ENCODE peak calls at places on chromosomes 1 and 21, in four cellular contexts. U, F, G and O are unnamed samples. For H3K4me1 and H3K9me3, the result is how much of the 10 kb centered on the place peaks cover.

GRCh38 chr1:62294211-62294610 is 25.0 kb downstream of the KANK4 start:
- DNase-seq in U (no peak), F (no peak), G (no peak), O (no peak)

GRCh38 chr1:6028042-6028895 is 17.4 kb upstream of the KCNAB2 start:
- DNase-seq in U (no peak), F (no peak), G (peak), O (peak)

GRCh38 chr1:28898267-28898955 is 16.0 kb upstream of the EPB41 start:
- DNase-seq in U (peak), F (no peak), G (no peak), O (no peak)

GRCh38 chr21:45554477-45555175 is 12.4 kb upstream of the SLC19A1 start:
- DNase-seq in U (peak), F (peak), G (no peak), O (peak)

GRCh38 chr1:18569251-18569650 is 61.4 kb upstream of the PAX7 start:
- DNase-seq in U (no peak), F (no peak), G (no peak), O (no peak)

GRCh38 chr1:245444181-245444580 is 289.4 kb downstream of the KIF26B start:
- DNase-seq in U (no peak), F (no peak), G (no peak), O (no peak)

GRCh38 chr1:50278961-50279360 is 144.3 kb downstream of the DMRTA2 start:
- DNase-seq in U (no peak), F (no peak), G (no peak), O (no peak)

GRCh38 chr1:1240822-1241587 is 5.5 kb downstream of the C1QTNF12 start:
- DNase-seq in U (no peak), F (no peak), G (no peak), O (no peak)

GRCh38 chr1:27026621-27027574 is 14.2 kb upstream of the TENT5B start:
- DNase-seq in U (no peak), F (no peak), G (peak), O (peak)

GRCh38 chr1:195939844-195940243 is 668.4 kb downstream of the KCNT2 start:
- DNase-seq in U (no peak), F (no peak), G (no peak), O (no peak)

GRCh38 chr1:245437401-245437800 is 282.6 kb downstream of the KIF26B start:
- DNase-seq in U (no peak), F (no peak), G (no peak), O (no peak)

GRCh38 chr1:229640455-229640854 is 14.4 kb downstream of the URB2 start:
- DNase-seq in U (no peak), F (no peak), G (no peak), O (no peak)

GRCh38 chr1:161484613-161485012 is 20.6 kb upstream of the FCGR2A start:
- DNase-seq in U (no peak), F (no peak), G (no peak), O (no peak)

GRCh38 chr1:225565845-225566244 is 87.1 kb downstream of the ENAH start:
- DNase-seq in U (no peak), F (no peak), G (no peak), O (peak)

GRCh38 chr1:201275266-201275666 is 8.0 kb upstream of the PKP1 start:
- DNase-seq in U (no peak), F (peak), G (no peak), O (peak)

GRCh38 chr21:42366292-42367010 is at the start of gene TFF1:
- DNase-seq in U (peak), F (no peak), G (no peak), O (no peak)

GRCh38 chr21:45266518-45267389 is 20.9 kb downstream of the POFUT2 start:
- DNase-seq in U (no peak), F (no peak), G (no peak), O (peak)

GRCh38 chr1:201311356-201312011 is 28.2 kb downstream of the PKP1 start:
- DNase-seq in U (no peak), F (no peak), G (no peak), O (no peak)

GRCh38 chr1:13469343-13469742 is 44.5 kb downstream of the LRRC38 start:
- DNase-seq in U (no peak), F (no peak), G (no peak), O (no peak)

GRCh38 chr1:2258996-2259395 is 30.9 kb downstream of the SKI start:
- DNase-seq in U (no peak), F (no peak), G (no peak), O (no peak)

GRCh38 chr21:35540950-35541632 is 492.0 kb upstream of the RUNX1 start:
- DNase-seq in U (no peak), F (no peak), G (no peak), O (no peak)

GRCh38 chr1:22189619-22190018 is 46.7 kb upstream of the WNT4 start:
- DNase-seq in U (no peak), F (no peak), G (no peak), O (no peak)

GRCh38 chr1:11069233-11069950 is 9.6 kb upstream of the SRM start:
- DNase-seq in U (no peak), F (no peak), G (no peak), O (peak)

GRCh38 chr1:108848802-108849201 is 8.1 kb downstream of the AKNAD1 start:
- DNase-seq in U (no peak), F (no peak), G (no peak), O (no peak)

GRCh38 chr1:36884029-36884701 is 150.2 kb downstream of the GRIK3 start:
- DNase-seq in U (no peak), F (no peak), G (no peak), O (peak)

GRCh38 chr21:31260790-31261189 is 83.3 kb downstream of the TIAM1 start:
- DNase-seq in U (no peak), F (no peak), G (no peak), O (no peak)

GRCh38 chr1:11262171-11263049 is at the start of gene MTOR:
- DNase-seq in U (peak), F (peak), G (peak), O (peak)

GRCh38 chr1:212313616-212314015 is 28.4 kb downstream of the PPP2R5A start:
- DNase-seq in U (no peak), F (no peak), G (no peak), O (no peak)

GRCh38 chr1:153248480-153248879 is 11.0 kb upstream of the LORICRIN start:
- DNase-seq in U (no peak), F (no peak), G (no peak), O (no peak)

GRCh38 chr1:33916786-33917185 is 52.9 kb downstream of the HMGB4 start:
- DNase-seq in U (no peak), F (no peak), G (no peak), O (no peak)

GRCh38 chr21:45386728-45387371 is 18.1 kb upstream of the COL18A1 start:
- DNase-seq in U (peak), F (peak), G (no peak), O (peak)

GRCh38 chr1:18651727-18652126 is 21.1 kb downstream of the PAX7 start:
- DNase-seq in U (no peak), F (no peak), G (no peak), O (no peak)

GRCh38 chr1:21586926-21587601 is 77.8 kb downstream of the ALPL start:
- DNase-seq in U (peak), F (peak), G (no peak), O (peak)

GRCh38 chr1:29083318-29084195 is 40.1 kb downstream of the TMEM200B start:
- DNase-seq in U (no peak), F (no peak), G (no peak), O (no peak)

GRCh38 chr1:10867138-10867721 is 70.8 kb upstream of the CASZ1 start:
- DNase-seq in U (peak), F (peak), G (no peak), O (peak)

GRCh38 chr1:199742547-199742946 is 285.0 kb upstream of the NR5A2 start:
- DNase-seq in U (no peak), F (no peak), G (no peak), O (no peak)

GRCh38 chr1:53500184-53501064 is 41.2 kb downstream of the DMRTB1 start:
- DNase-seq in U (no peak), F (no peak), G (no peak), O (no peak)

GRCh38 chr1:112396668-112397025 is 633 bp downstream of the CTTNBP2NL start:
- DNase-seq in U (no peak), F (no peak), G (no peak), O (no peak)

GRCh38 chr1:94532077-94532476 is 9.5 kb downstream of the F3 start:
- DNase-seq in U (no peak), F (no peak), G (no peak), O (no peak)

DNA sequence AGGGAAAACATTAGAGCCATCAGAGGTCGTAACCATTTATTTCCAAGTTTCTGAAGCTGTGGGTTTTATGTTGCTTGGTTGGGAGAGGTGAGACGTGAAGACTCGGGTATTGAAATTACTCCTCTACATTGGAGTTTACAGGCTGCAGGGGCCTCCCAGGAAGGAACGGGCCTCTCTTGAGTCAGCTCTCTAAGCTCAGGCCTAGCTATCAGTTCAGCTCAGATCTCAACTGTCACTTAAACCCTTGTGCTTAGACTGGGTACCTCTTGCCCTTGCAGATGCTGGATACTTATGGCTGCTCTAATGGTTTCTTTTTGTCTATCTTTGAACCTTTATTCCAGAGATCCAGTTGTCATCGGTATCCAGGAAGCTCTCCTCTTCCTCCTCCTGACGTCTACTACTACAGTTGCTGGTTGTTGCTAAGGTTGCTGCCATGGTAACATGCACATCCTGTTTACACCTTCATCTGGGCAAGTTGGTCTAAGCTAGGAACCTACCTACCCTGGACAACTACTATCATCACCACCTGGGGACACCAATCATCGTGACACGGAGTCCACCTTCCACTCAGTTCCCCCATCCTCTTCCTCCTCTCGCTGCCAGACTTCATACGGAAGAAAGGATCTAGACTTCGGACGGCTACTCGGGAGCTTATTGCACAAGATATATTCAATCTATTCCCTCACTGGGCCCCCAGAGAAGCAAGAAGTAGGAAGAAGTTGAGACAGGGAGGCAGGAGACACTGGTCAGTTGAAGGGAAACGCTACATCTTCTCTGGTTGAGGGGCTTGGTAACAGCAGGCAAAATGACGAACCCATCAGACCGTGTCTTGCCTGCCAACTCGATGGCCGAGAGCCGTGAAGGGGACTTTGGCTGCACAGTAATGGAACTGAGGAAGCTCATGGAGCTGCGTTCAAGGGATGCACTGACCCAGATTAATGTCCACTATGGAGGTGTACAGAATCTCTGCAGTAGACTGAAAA is 56.1 kb downstream of the ATP2B4 start:
- DNase-seq in U (no peak), F (no peak), G (no peak), O (no peak)
- H3K4me1 ChIP-seq in U (under half), F (half or more), G (under half), O (under half)

DNA sequence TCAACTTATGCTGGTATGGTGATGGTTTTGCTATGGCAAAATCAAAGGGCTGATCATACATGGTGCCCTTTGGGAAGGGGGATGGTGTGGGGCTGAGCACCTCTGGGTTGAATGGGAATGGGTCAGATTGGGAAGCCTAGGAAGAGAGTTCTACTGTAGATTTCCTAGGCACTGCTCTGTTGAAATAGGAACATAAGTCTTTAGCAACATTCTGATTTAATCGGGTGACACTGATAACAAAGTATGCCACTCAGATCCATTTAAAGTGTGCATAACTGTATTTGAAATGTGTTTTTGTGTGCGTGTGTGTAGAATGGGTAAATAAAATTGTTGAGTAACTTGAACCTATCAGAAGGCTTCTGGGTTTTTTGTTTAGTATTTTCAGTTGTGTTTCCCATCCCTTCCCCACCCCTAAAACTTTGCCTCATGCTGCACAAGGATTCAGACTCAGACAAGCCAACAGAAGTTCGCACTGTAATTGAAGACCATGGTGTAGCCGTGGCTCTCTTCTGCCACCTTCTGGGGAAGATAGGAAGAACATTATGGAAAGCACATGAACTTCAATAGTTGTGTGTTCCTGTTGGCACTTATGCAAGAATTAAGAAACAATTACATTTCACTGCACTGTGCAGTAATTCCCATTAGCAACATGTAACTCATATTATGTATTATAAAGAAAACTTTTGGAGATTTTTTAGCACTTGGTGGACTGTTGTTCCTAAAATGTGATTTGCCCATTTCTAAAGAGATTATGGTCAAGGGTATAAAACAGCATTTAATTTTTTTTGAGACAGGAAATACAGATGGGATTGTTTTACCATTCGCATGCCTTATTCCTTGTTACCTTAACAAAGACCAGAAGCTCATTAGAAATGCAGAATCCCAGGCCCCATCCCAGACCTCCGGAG is 10.9 kb upstream of the C4BPB start:
- DNase-seq in U (peak), F (peak), G (no peak), O (peak)
- TF ChIP-seq CTCF in U (peak), F (peak), G (peak), O (peak)

GRCh38 chr1:184183919-184184318 is 132.4 kb downstream of the TSEN15 start:
- DNase-seq in U (no peak), F (no peak), G (no peak), O (no peak)
- H3K9me3 ChIP-seq in U (under half), F (under half), G (under half), O (under half)

GRCh38 chr1:25575191-25575590 is 31.8 kb downstream of the LDLRAP1 start:
- DNase-seq in U (no peak), F (no peak), G (no peak), O (no peak)
- H3K4me1 ChIP-seq in U (under half), F (under half), G (under half), O (under half)

DNA sequence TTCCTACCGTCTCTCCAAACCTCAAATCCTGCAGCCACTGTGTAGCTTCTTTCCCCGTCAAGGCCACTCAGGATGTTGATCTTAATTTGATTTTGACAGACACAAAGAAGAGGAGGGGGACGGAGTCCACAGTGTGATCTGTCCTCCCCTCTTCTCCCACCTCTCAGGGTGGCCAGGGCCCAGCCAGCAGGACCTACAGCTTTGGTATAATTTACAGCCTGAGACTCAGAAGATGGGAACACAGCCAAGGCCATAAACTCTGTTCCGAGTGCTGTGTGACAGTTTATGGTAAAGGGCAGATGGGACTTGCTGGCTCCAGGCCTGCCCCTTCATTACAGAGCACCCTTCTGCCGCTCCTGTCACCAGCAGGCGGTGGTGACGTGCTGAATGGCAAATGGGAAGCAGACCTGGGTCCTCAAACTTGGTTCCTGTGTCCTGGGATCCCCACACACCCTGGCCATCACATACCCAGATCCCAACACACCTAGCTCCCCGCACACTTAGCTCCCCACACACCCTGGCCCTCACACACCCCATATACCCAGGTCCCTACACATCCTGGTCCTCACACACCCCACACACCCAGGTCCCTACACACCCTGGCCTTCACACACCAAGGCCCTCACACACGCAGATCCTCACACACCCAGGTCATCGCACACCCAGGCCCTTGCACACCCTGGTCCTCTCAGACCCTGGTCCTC is 71.7 kb downstream of the CD2 start:
- DNase-seq in U (no peak), F (no peak), G (no peak), O (no peak)
- TF ChIP-seq CTCF in U (no peak), F (no peak), G (no peak), O (no peak)

GRCh38 chr1:92244376-92244775 is 26.7 kb downstream of the C1orf146 start:
- DNase-seq in U (no peak), F (no peak), G (no peak), O (no peak)

GRCh38 chr1:92240034-92240433 is 22.3 kb downstream of the C1orf146 start:
- DNase-seq in U (no peak), F (no peak), G (no peak), O (no peak)
- H3K9me3 ChIP-seq in U (under half), F (under half), G (under half), O (under half)